ENCODE peak calls at places on chromosomes 3 and 15, in seven cellular contexts. J is NCI-H774, M is GM12891, S is ovary, Z is anterior cingulate cortex, R is cardiac fibroblast, E is A549. D is an unnamed sample.

GRCh38 chr3:25272090-25272489 is 156.0 kb upstream of the RARB start:
- DNase-seq in Z (no peak), J (no peak), R (no peak), S (no peak), M (no peak), E (no peak), D (no peak)

GRCh38 chr3:15007681-15008141 is 57.4 kb downstream of the MRPS25 start:
- DNase-seq in E (no peak), J (peak; percentile 76), Z (peak; percentile 39), S (no peak), M (no peak), R (peak; percentile 84), D (no peak)

GRCh38 chr15:43168192-43169107 is 16.8 kb upstream of the CCNDBP1 start:
- DNase-seq in J (no peak), M (no peak), R (peak; percentile 19), Z (peak; percentile 24), S (no peak), E (no peak), D (no peak)

GRCh38 chr3:5275529-5275928 is 88.0 kb downstream of the EDEM1 start:
- DNase-seq in E (no peak), J (no peak), Z (no peak), S (no peak), R (peak; percentile 8), M (no peak), D (no peak)

GRCh38 chr3:37494206-37494605 is 319.8 kb upstream of the LRRFIP2 start:
- DNase-seq in S (no peak), R (no peak), E (no peak), J (no peak), M (no peak), Z (peak; percentile 34), D (no peak)

GRCh38 chr15:87033056-87033455 is 953.4 kb downstream of the AGBL1 start:
- DNase-seq in S (no peak), R (peak; percentile 5), J (peak; percentile 5), E (no peak), M (no peak), Z (no peak), D (no peak)

GRCh38 chr3:31575448-31575847 is 42.7 kb downstream of the STT3B start:
- DNase-seq in M (no peak), E (no peak), S (no peak), J (no peak), R (no peak), Z (no peak), D (no peak)

GRCh38 chr3:43759297-43759782 is 68.6 kb downstream of the ABHD5 start:
- DNase-seq in Z (no peak), M (no peak), S (no peak), J (no peak), E (peak; percentile 34), R (peak; percentile 56), D (no peak)

GRCh38 chr3:69020857-69021256 is 7.4 kb upstream of the EOGT start:
- DNase-seq in Z (no peak), R (no peak), S (no peak), J (no peak), E (no peak), M (no peak), D (no peak)

GRCh38 chr15:27956285-27956684 is 142.8 kb downstream of the OCA2 start:
- DNase-seq in R (no peak), Z (no peak), J (no peak), M (no peak), S (no peak), E (no peak), D (no peak)

GRCh38 chr3:55647675-55648074 is 160.6 kb upstream of the WNT5A start:
- DNase-seq in S (no peak), M (no peak), J (no peak), E (no peak), R (no peak), Z (peak; percentile 28), D (no peak)

GRCh38 chr3:21109056-21109455 is 642.0 kb downstream of the ZNF385D start:
- DNase-seq in S (no peak), M (no peak), Z (no peak), R (no peak), E (no peak), J (no peak), D (no peak)

GRCh38 chr3:137998643-137999042 is 11.3 kb upstream of the CLDN18 start:
- DNase-seq in S (no peak), E (no peak), Z (no peak), M (no peak), J (no peak), R (no peak), D (no peak)

GRCh38 chr3:171827385-171827784 is 15.8 kb upstream of the TMEM212 start:
- DNase-seq in R (no peak), E (no peak), Z (no peak), S (no peak), M (no peak), J (no peak), D (no peak)

GRCh38 chr15:96337991-96338771 is 7.7 kb downstream of the NR2F2 start:
- DNase-seq in J (no peak), S (no peak), M (no peak), Z (no peak), E (no peak), R (no peak), D (no peak)

GRCh38 chr15:49831206-49831965 is 210.5 kb downstream of the DTWD1 start:
- DNase-seq in E (no peak), R (peak; percentile 93), M (no peak), J (no peak), S (no peak), Z (no peak), D (peak; percentile 63)

GRCh38 chr3:194936659-194937058 is 251.0 kb downstream of the FAM43A start:
- DNase-seq in J (no peak), M (no peak), E (no peak), S (no peak), R (no peak), Z (no peak), D (no peak)

GRCh38 chr15:77981281-77982126 is 96.0 kb downstream of the TBC1D2B start:
- DNase-seq in J (no peak), E (no peak), M (no peak), R (no peak), S (no peak), Z (no peak), D (peak; percentile 41)

GRCh38 chr3:21390136-21390535 is 360.9 kb downstream of the ZNF385D start:
- DNase-seq in Z (no peak), R (peak; percentile 18), E (no peak), S (no peak), M (no peak), J (no peak), D (no peak)

GRCh38 chr3:2921903-2922302 is 188.3 kb downstream of the IL5RA start:
- DNase-seq in M (peak; percentile 35), J (peak; percentile 17), E (peak; percentile 10), R (peak; percentile 4), S (no peak), Z (no peak), D (no peak)

GRCh38 chr15:98147415-98147814 is 186.9 kb downstream of the ARRDC4 start:
- DNase-seq in M (no peak), S (no peak), R (no peak), Z (no peak), E (no peak), J (no peak), D (peak; percentile 63)

GRCh38 chr15:42141795-42142667 is 14.4 kb downstream of the PLA2G4F start:
- DNase-seq in J (no peak), E (no peak), R (no peak), Z (no peak), M (no peak), S (no peak), D (peak; percentile 63)

GRCh38 chr3:188092648-188093047 is 61.3 kb upstream of the LPP start:
- DNase-seq in R (no peak), J (no peak), S (no peak), Z (no peak), E (no peak), M (no peak), D (no peak)

GRCh38 chr3:193301441-193301840 is 60.4 kb downstream of the PLAAT1 start:
- DNase-seq in J (no peak), M (no peak), S (no peak), R (no peak), E (no peak), Z (no peak), D (no peak)

GRCh38 chr15:81092559-81092902 is 41.5 kb upstream of the CFAP161 start:
- DNase-seq in S (peak; percentile 46), M (no peak), J (no peak), E (no peak), Z (no peak), R (peak; percentile 53), D (no peak)

GRCh38 chr15:68732451-68732850 is 88.2 kb downstream of the ANP32A start:
- DNase-seq in M (no peak), S (no peak), J (no peak), R (no peak), E (no peak), Z (no peak), D (no peak)

GRCh38 chr3:23845361-23845760 is 39.6 kb downstream of the UBE2E1 start:
- DNase-seq in R (no peak), J (no peak), S (no peak), E (no peak), Z (no peak), M (no peak), D (no peak)

GRCh38 chr15:58201536-58201935 is 63.4 kb downstream of the AQP9 start:
- DNase-seq in E (no peak), R (peak; percentile 73), S (no peak), J (no peak), M (no peak), Z (no peak), D (no peak)

GRCh38 chr3:128554465-128555097 is 61.6 kb upstream of the GATA2 start:
- DNase-seq in R (no peak), Z (no peak), E (no peak), J (no peak), M (no peak), S (no peak), D (peak; percentile 70)

GRCh38 chr3:55735976-55736375 is 248.9 kb upstream of the WNT5A start:
- DNase-seq in S (no peak), Z (no peak), M (no peak), R (no peak), E (no peak), J (no peak), D (no peak)

GRCh38 chr15:78206326-78207109 is 27.8 kb downstream of the ACSBG1 start:
- DNase-seq in E (no peak), S (no peak), R (no peak), M (no peak), Z (no peak), J (no peak), D (no peak)

GRCh38 chr15:83446417-83446816 is 724 bp upstream of the SH3GL3 start:
- DNase-seq in S (no peak), J (no peak), M (no peak), Z (no peak), R (no peak), E (no peak), D (no peak)

GRCh38 chr3:74693696-74694393 is 79.4 kb upstream of the CNTN3 start:
- DNase-seq in J (no peak), R (no peak), M (no peak), Z (no peak), S (no peak), E (no peak), D (no peak)

GRCh38 chr3:151156618-151157216 is 46.3 kb downstream of the GPR171 start:
- DNase-seq in R (peak; percentile 74), M (peak; percentile 25), S (no peak), E (peak; percentile 62), Z (no peak), J (peak; percentile 57), D (no peak)

GRCh38 chr3:181868576-181868975 is 156.9 kb downstream of the SOX2 start:
- DNase-seq in M (no peak), J (peak; percentile 17), E (no peak), Z (no peak), R (no peak), S (no peak), D (no peak)

GRCh38 chr3:142858043-142858442 is 30.8 kb downstream of the PCOLCE2 start:
- DNase-seq in E (no peak), Z (no peak), R (no peak), S (no peak), M (no peak), J (peak; percentile 6), D (no peak)

GRCh38 chr15:78811124-78811824 is at the start of gene ADAMTS7:
- DNase-seq in J (no peak), M (peak; percentile 92), S (peak; percentile 88), E (peak; percentile 96), Z (peak; percentile 53), R (peak; percentile 88), D (peak; percentile 78)